ENCODE peak calls at places on chromosomes 11 and 22, in ten cellular contexts. F, I, D, T, B, E, K, V, M and X are unnamed samples.

GRCh38 chr11:132405728-132406127 is 1035.3 kb downstream of the NTM start:
- DNase-seq in B (no peak), D (no peak), V (no peak), T (no peak), E (no peak), K (no peak), M (no peak), F (no peak), I (no peak), X (no peak)

GRCh38 chr22:44147821-44148574 is 32.7 kb upstream of the PARVG start:
- DNase-seq in F (no peak), M (no peak), I (peak), K (no peak), T (no peak), V (no peak), E (no peak), D (peak), B (peak), X (no peak)

GRCh38 chr11:123475478-123475877 is 45.4 kb downstream of the GRAMD1B start:
- DNase-seq in V (peak), B (peak), M (no peak), T (no peak), K (peak), I (peak), E (no peak), F (no peak), D (peak), X (no peak)

GRCh38 chr11:79304599-79305212 is 136.1 kb downstream of the TENM4 start:
- DNase-seq in K (no peak), E (no peak), M (no peak), B (no peak), F (no peak), I (no peak), D (no peak), V (no peak), T (peak), X (no peak)

GRCh38 chr11:31233425-31233824 is 136.1 kb downstream of the DCDC1 start:
- DNase-seq in E (no peak), I (peak), V (no peak), T (no peak), K (peak), M (no peak), F (no peak), B (no peak), D (no peak), X (no peak)

GRCh38 chr11:76803023-76803422 is 19.9 kb downstream of the TSKU start:
- DNase-seq in B (no peak), D (no peak), V (no peak), F (peak), E (no peak), K (no peak), M (no peak), T (no peak), I (peak), X (peak)

GRCh38 chr22:20427945-20428417 is 9.6 kb downstream of the SCARF2 start:
- DNase-seq in I (no peak), M (no peak), V (no peak), F (no peak), B (no peak), T (no peak), D (no peak), E (no peak), K (no peak), X (no peak)

GRCh38 chr11:118056806-118057205 is 20.1 kb upstream of the TMPRSS4 start:
- DNase-seq in K (no peak), B (no peak), E (no peak), I (no peak), D (no peak), T (no peak), V (no peak), M (no peak), F (no peak), X (no peak)

GRCh38 chr11:114822038-114822437 is 143.7 kb downstream of the NXPE2 start:
- DNase-seq in I (no peak), V (no peak), F (no peak), D (no peak), M (no peak), T (peak), E (no peak), K (no peak), B (no peak), X (no peak)

GRCh38 chr22:45692549-45692948 is 20.9 kb downstream of the ATXN10 start:
- DNase-seq in M (no peak), T (no peak), B (no peak), E (no peak), V (no peak), K (no peak), D (no peak), I (peak), F (no peak), X (no peak)

GRCh38 chr11:932435-932834 is 6.8 kb downstream of the AP2A2 start:
- DNase-seq in I (peak), D (no peak), T (no peak), B (no peak), V (no peak), K (no peak), M (no peak), E (no peak), F (no peak), X (no peak)

GRCh38 chr22:36608987-36609386 is 80.0 kb upstream of the EIF3D start:
- DNase-seq in V (no peak), M (no peak), D (no peak), I (no peak), F (no peak), B (no peak), T (no peak), E (no peak), K (no peak), X (no peak)

GRCh38 chr11:120964857-120965256 is 59.0 kb upstream of the TBCEL start:
- DNase-seq in D (peak), F (no peak), B (no peak), K (peak), E (no peak), T (no peak), V (no peak), I (peak), M (peak), X (no peak)